ENCODE peak calls at places on chromosome 13, in nine cellular contexts. Y is HCT116, I is neural progenitor cell, U is OCI-LY7, R is GM23248, F is GM23338, L is PC-3, G is SK-N-SH, K is MM.1S. Z is an unnamed sample.

GRCh38 chr13:108629353-108629752 is at the start of gene MYO16:
- DNase-seq in Y (no peak), I (peak), U (no peak), R (no peak), F (peak), L (no peak), G (no peak), K (no peak), Z (no peak)

GRCh38 chr13:106263801-106264200 is 271.7 kb downstream of the EFNB2 start:
- DNase-seq in Y (no peak), I (no peak), U (no peak), R (no peak), F (no peak), L (no peak), G (no peak), K (no peak), Z (no peak)

GRCh38 chr13:36369268-36370107 is 23.3 kb upstream of the SPART start:
- DNase-seq in Y (no peak), I (no peak), U (no peak), R (no peak), F (no peak), L (no peak), G (no peak), K (no peak), Z (no peak)

GRCh38 chr13:100040196-100040595 is 48.7 kb upstream of the PCCA start:
- DNase-seq in Y (no peak), I (no peak), U (no peak), R (no peak), F (no peak), L (no peak), G (no peak), K (no peak), Z (no peak)

GRCh38 chr13:113917096-113917495 is 53.2 kb upstream of the GAS6 start:
- DNase-seq in Y (no peak), I (no peak), U (no peak), R (no peak), F (no peak), L (no peak), G (no peak), K (no peak), Z (no peak)

GRCh38 chr13:93169980-93170379 is 56.6 kb upstream of the GPC6 start:
- DNase-seq in Y (no peak), I (no peak), U (no peak), R (peak), F (no peak), L (peak), G (no peak), K (no peak), Z (peak)

GRCh38 chr13:38477676-38478075 is 128.0 kb downstream of the UFM1 start:
- DNase-seq in Y (no peak), I (no peak), U (no peak), R (no peak), F (no peak), L (no peak), G (no peak), K (no peak), Z (no peak)

GRCh38 chr13:85536706-85537105 is 262.5 kb downstream of the SLITRK6 start:
- DNase-seq in Y (no peak), I (no peak), U (no peak), R (no peak), F (no peak), L (peak), G (no peak), K (no peak), Z (no peak)

GRCh38 chr13:42574435-42575311 is 721 bp downstream of the TNFSF11 start:
- DNase-seq in Y (no peak), I (peak), U (no peak), R (peak), F (peak), L (no peak), G (peak), K (no peak), Z (peak)

GRCh38 chr13:80217614-80218456 is 123.1 kb downstream of the SPRY2 start:
- DNase-seq in Y (no peak), I (peak), U (no peak), R (no peak), F (peak), L (peak), G (no peak), K (no peak), Z (no peak)

GRCh38 chr13:106874308-106874707 is 306.4 kb upstream of the ARGLU1 start:
- DNase-seq in Y (no peak), I (no peak), U (no peak), R (no peak), F (no peak), L (no peak), G (no peak), K (no peak), Z (no peak)

GRCh38 chr13:32642316-32642715 is 56.1 kb downstream of the PDS5B start:
- DNase-seq in Y (no peak), I (no peak), U (no peak), R (no peak), F (no peak), L (no peak), G (no peak), K (no peak), Z (no peak)

GRCh38 chr13:32650705-32651311 is 64.6 kb downstream of the PDS5B start:
- DNase-seq in Y (peak), I (peak), U (peak), R (peak), F (peak), L (peak), G (peak), K (peak), Z (peak)

GRCh38 chr13:32645854-32646253 is 59.6 kb downstream of the PDS5B start:
- DNase-seq in Y (no peak), I (no peak), U (peak), R (no peak), F (no peak), L (no peak), G (no peak), K (peak), Z (no peak)

GRCh38 chr13:32642858-32643257 is 56.6 kb downstream of the PDS5B start:
- DNase-seq in Y (no peak), I (no peak), U (no peak), R (no peak), F (no peak), L (peak), G (no peak), K (no peak), Z (no peak)

GRCh38 chr13:32647926-32648325 is 61.7 kb downstream of the PDS5B start:
- DNase-seq in Y (no peak), I (no peak), U (peak), R (no peak), F (peak), L (no peak), G (no peak), K (no peak), Z (no peak)
- TF ChIP-seq EZH2phosphoT487 in Y (no peak), I (no peak), U (no peak), R (no peak), F (no peak), L (no peak), G (no peak), K (no peak), Z (no peak)

GRCh38 chr13:76677047-76677446 is 209.2 kb downstream of the KCTD12 start:
- DNase-seq in Y (no peak), I (no peak), U (no peak), R (peak), F (no peak), L (no peak), G (no peak), K (no peak), Z (no peak)
- TF ChIP-seq EZH2phosphoT487 in Y (no peak), I (no peak), U (no peak), R (no peak), F (no peak), L (no peak), G (no peak), K (no peak), Z (no peak)

GRCh38 chr13:95275322-95276118 is 25.7 kb downstream of the ABCC4 start:
- DNase-seq in Y (no peak), I (no peak), U (no peak), R (no peak), F (no peak), L (peak), G (no peak), K (no peak), Z (peak)
- TF ChIP-seq EZH2phosphoT487 in Y (no peak), I (no peak), U (no peak), R (no peak), F (no peak), L (no peak), G (no peak), K (no peak), Z (no peak)

GRCh38 chr13:110950819-110951570 is 36.1 kb upstream of the ANKRD10 start:
- DNase-seq in Y (no peak), I (no peak), U (no peak), R (no peak), F (no peak), L (no peak), G (no peak), K (no peak), Z (no peak)
- TF ChIP-seq EZH2phosphoT487 in Y (no peak), I (no peak), U (no peak), R (no peak), F (no peak), L (no peak), G (no peak), K (no peak), Z (no peak)

GRCh38 chr13:32413284-32413683 is 14.6 kb downstream of the N4BP2L1 start:
- DNase-seq in Y (no peak), I (no peak), U (no peak), R (no peak), F (no peak), L (no peak), G (no peak), K (no peak), Z (no peak)

GRCh38 chr13:32408999-32409313 is 19.0 kb downstream of the N4BP2L1 start:
- DNase-seq in Y (no peak), I (no peak), U (no peak), R (no peak), F (no peak), L (no peak), G (no peak), K (no peak), Z (no peak)

GRCh38 chr13:32407854-32408253 is 20.1 kb downstream of the N4BP2L1 start:
- DNase-seq in Y (no peak), I (no peak), U (no peak), R (no peak), F (no peak), L (no peak), G (no peak), K (no peak), Z (no peak)

GRCh38 chr13:32409561-32410440 is 18.1 kb downstream of the N4BP2L1 start:
- DNase-seq in Y (no peak), I (peak), U (no peak), R (no peak), F (peak), L (no peak), G (no peak), K (no peak), Z (peak)

GRCh38 chr13:32408296-32408998 is 19.5 kb downstream of the N4BP2L1 start:
- DNase-seq in Y (no peak), I (no peak), U (no peak), R (no peak), F (no peak), L (no peak), G (no peak), K (no peak), Z (no peak)
- TF ChIP-seq EZH2phosphoT487 in Y (no peak), I (no peak), U (no peak), R (no peak), F (no peak), L (no peak), G (no peak), K (no peak), Z (no peak)

GRCh38 chr13:52414963-52415362 is 9.0 kb upstream of the THSD1 start:
- DNase-seq in Y (no peak), I (no peak), U (no peak), R (peak), F (no peak), L (no peak), G (no peak), K (no peak), Z (no peak)
- TF ChIP-seq EZH2phosphoT487 in Y (no peak), I (no peak), U (no peak), R (no peak), F (no peak), L (no peak), G (no peak), K (no peak), Z (no peak)

GRCh38 chr13:74891610-74892009 is 590.4 kb downstream of the TBC1D4 start:
- DNase-seq in Y (no peak), I (no peak), U (no peak), R (peak), F (no peak), L (peak), G (no peak), K (no peak), Z (no peak)
- TF ChIP-seq EZH2phosphoT487 in Y (no peak), I (no peak), U (no peak), R (no peak), F (no peak), L (no peak), G (no peak), K (no peak), Z (no peak)